ENCODE peak calls at places on chromosomes 11 and 22, in seven cellular contexts. One of them, this sample, is unnamed.

GRCh38 chr22:38316340-38317236 is 645 bp downstream of the CSNK1E start:
- DNase-seq in pancreas: peak; percentile 54
- DNase-seq in mammary epithelial cell: peak; percentile 51
- DNase-seq in CD8-positive, alpha-beta T cell: peak; percentile 54
- DNase-seq in MM.1S: peak; percentile 31
- DNase-seq in SJSA1: no peak
- DNase-seq in lung: peak; percentile 44
- DNase-seq in this sample: no peak

GRCh38 chr22:20015971-20016733 is 471 bp downstream of the ARVCF start:
- DNase-seq in pancreas: peak; percentile 48
- DNase-seq in CD8-positive, alpha-beta T cell: no peak
- DNase-seq in SJSA1: no peak
- DNase-seq in lung: no peak
- DNase-seq in mammary epithelial cell: no peak
- DNase-seq in MM.1S: no peak
- DNase-seq in this sample: no peak

GRCh38 chr11:101880208-101880607 is 34.6 kb upstream of the CEP126 start:
- DNase-seq in lung: no peak
- DNase-seq in CD8-positive, alpha-beta T cell: no peak
- DNase-seq in pancreas: no peak
- DNase-seq in MM.1S: peak; percentile 42
- DNase-seq in mammary epithelial cell: peak; percentile 33
- DNase-seq in SJSA1: no peak
- DNase-seq in this sample: no peak

GRCh38 chr11:67202045-67202444 is 64.2 kb upstream of the GRK2 start:
- DNase-seq in CD8-positive, alpha-beta T cell: no peak
- DNase-seq in lung: no peak
- DNase-seq in pancreas: no peak
- DNase-seq in mammary epithelial cell: no peak
- DNase-seq in MM.1S: no peak
- DNase-seq in SJSA1: no peak
- DNase-seq in this sample: no peak

GRCh38 chr22:41092847-41093371 is 517 bp downstream of the EP300 start:
- DNase-seq in MM.1S: peak; percentile 50
- DNase-seq in SJSA1: no peak
- DNase-seq in lung: peak; percentile 38
- DNase-seq in mammary epithelial cell: peak; percentile 44
- DNase-seq in pancreas: peak; percentile 36
- DNase-seq in CD8-positive, alpha-beta T cell: peak; percentile 5
- DNase-seq in this sample: no peak

GRCh38 chr11:96002754-96003290 is 78.9 kb upstream of the MTMR2 start:
- DNase-seq in lung: no peak
- DNase-seq in MM.1S: no peak
- DNase-seq in CD8-positive, alpha-beta T cell: no peak
- DNase-seq in mammary epithelial cell: no peak
- DNase-seq in pancreas: no peak
- DNase-seq in SJSA1: no peak
- DNase-seq in this sample: no peak

GRCh38 chr11:17277024-17277584 is 565 bp downstream of the NUCB2 start:
- DNase-seq in mammary epithelial cell: peak; percentile 58
- DNase-seq in pancreas: no peak
- DNase-seq in CD8-positive, alpha-beta T cell: no peak
- DNase-seq in lung: no peak
- DNase-seq in SJSA1: no peak
- DNase-seq in MM.1S: peak; percentile 69
- DNase-seq in this sample: no peak

GRCh38 chr11:17796154-17796553 is 61.6 kb downstream of the KCNC1 start:
- DNase-seq in MM.1S: no peak
- DNase-seq in mammary epithelial cell: no peak
- DNase-seq in SJSA1: no peak
- DNase-seq in pancreas: no peak
- DNase-seq in lung: no peak
- DNase-seq in CD8-positive, alpha-beta T cell: no peak
- DNase-seq in this sample: no peak

GRCh38 chr22:20456064-20456721 is 18.6 kb upstream of the SCARF2 start:
- DNase-seq in lung: peak; percentile 77
- DNase-seq in SJSA1: peak; percentile 81
- DNase-seq in mammary epithelial cell: peak; percentile 48
- DNase-seq in MM.1S: peak; percentile 58
- DNase-seq in pancreas: no peak
- DNase-seq in CD8-positive, alpha-beta T cell: peak; percentile 64
- DNase-seq in this sample: peak; percentile 41

GRCh38 chr11:102302241-102302640 is 15.0 kb upstream of the BIRC3 start:
- DNase-seq in mammary epithelial cell: no peak
- DNase-seq in CD8-positive, alpha-beta T cell: no peak
- DNase-seq in SJSA1: no peak
- DNase-seq in pancreas: no peak
- DNase-seq in MM.1S: peak; percentile 72
- DNase-seq in lung: no peak
- DNase-seq in this sample: no peak

GRCh38 chr11:128827494-128827893 is 39.6 kb downstream of the KCNJ1 start:
- DNase-seq in SJSA1: no peak
- DNase-seq in lung: no peak
- DNase-seq in MM.1S: no peak
- DNase-seq in mammary epithelial cell: no peak
- DNase-seq in pancreas: no peak
- DNase-seq in CD8-positive, alpha-beta T cell: no peak
- DNase-seq in this sample: no peak

GRCh38 chr22:46256358-46256958 is 6.4 kb upstream of the CDPF1 start:
- DNase-seq in lung: no peak
- DNase-seq in CD8-positive, alpha-beta T cell: no peak
- DNase-seq in pancreas: no peak
- DNase-seq in SJSA1: no peak
- DNase-seq in MM.1S: no peak
- DNase-seq in mammary epithelial cell: no peak
- DNase-seq in this sample: no peak

GRCh38 chr11:111730031-111730430 is 36.2 kb downstream of the PPP2R1B start:
- DNase-seq in SJSA1: no peak
- DNase-seq in CD8-positive, alpha-beta T cell: no peak
- DNase-seq in mammary epithelial cell: no peak
- DNase-seq in lung: no peak
- DNase-seq in MM.1S: no peak
- DNase-seq in pancreas: no peak
- DNase-seq in this sample: no peak

GRCh38 chr11:57310630-57311086 is 14.1 kb downstream of the TNKS1BP1 start:
- DNase-seq in CD8-positive, alpha-beta T cell: no peak
- DNase-seq in MM.1S: no peak
- DNase-seq in lung: peak; percentile 84
- DNase-seq in mammary epithelial cell: no peak
- DNase-seq in pancreas: peak; percentile 84
- DNase-seq in SJSA1: no peak
- DNase-seq in this sample: no peak

GRCh38 chr11:44618561-44619425 is 53.3 kb downstream of the CD82 start:
- DNase-seq in pancreas: peak; percentile 9
- DNase-seq in lung: no peak
- DNase-seq in SJSA1: peak; percentile 45
- DNase-seq in mammary epithelial cell: no peak
- DNase-seq in MM.1S: no peak
- DNase-seq in CD8-positive, alpha-beta T cell: no peak
- DNase-seq in this sample: no peak

GRCh38 chr11:35006389-35007128 is 90.1 kb downstream of the PDHX start:
- DNase-seq in mammary epithelial cell: no peak
- DNase-seq in SJSA1: no peak
- DNase-seq in MM.1S: peak; percentile 85
- DNase-seq in pancreas: no peak
- DNase-seq in CD8-positive, alpha-beta T cell: no peak
- DNase-seq in lung: no peak
- DNase-seq in this sample: no peak

GRCh38 chr11:104870910-104871309 is 27.4 kb downstream of the CASP12 start:
- DNase-seq in CD8-positive, alpha-beta T cell: no peak
- DNase-seq in SJSA1: no peak
- DNase-seq in mammary epithelial cell: no peak
- DNase-seq in lung: no peak
- DNase-seq in MM.1S: peak; percentile 36
- DNase-seq in pancreas: no peak
- DNase-seq in this sample: no peak

GRCh38 chr11:82225502-82225901 is 508.2 kb downstream of the FAM181B start:
- DNase-seq in lung: no peak
- DNase-seq in SJSA1: no peak
- DNase-seq in pancreas: no peak
- DNase-seq in MM.1S: peak; percentile 42
- DNase-seq in CD8-positive, alpha-beta T cell: no peak
- DNase-seq in mammary epithelial cell: no peak
- DNase-seq in this sample: no peak

GRCh38 chr11:74546752-74547151 is 45.6 kb upstream of the POLD3 start:
- DNase-seq in CD8-positive, alpha-beta T cell: no peak
- DNase-seq in MM.1S: no peak
- DNase-seq in lung: peak; percentile 68
- DNase-seq in mammary epithelial cell: peak; percentile 94
- DNase-seq in SJSA1: no peak
- DNase-seq in pancreas: peak; percentile 25
- DNase-seq in this sample: peak; percentile 61

GRCh38 chr22:17707526-17707925 is 66.7 kb downstream of the BID start:
- DNase-seq in SJSA1: no peak
- DNase-seq in mammary epithelial cell: no peak
- DNase-seq in lung: no peak
- DNase-seq in MM.1S: no peak
- DNase-seq in CD8-positive, alpha-beta T cell: no peak
- DNase-seq in pancreas: no peak
- DNase-seq in this sample: no peak

GRCh38 chr22:23245045-23245798 is 64.9 kb downstream of the BCR start:
- DNase-seq in CD8-positive, alpha-beta T cell: no peak
- DNase-seq in mammary epithelial cell: peak; percentile 54
- DNase-seq in MM.1S: no peak
- DNase-seq in SJSA1: peak; percentile 85
- DNase-seq in pancreas: no peak
- DNase-seq in lung: no peak
- DNase-seq in this sample: no peak

GRCh38 chr11:32888805-32889204 is 3.8 kb upstream of the QSER1 start:
- DNase-seq in lung: no peak
- DNase-seq in pancreas: no peak
- DNase-seq in CD8-positive, alpha-beta T cell: no peak
- DNase-seq in SJSA1: no peak
- DNase-seq in MM.1S: no peak
- DNase-seq in mammary epithelial cell: peak; percentile 39
- DNase-seq in this sample: no peak

GRCh38 chr11:32884023-32884422 is 8.6 kb upstream of the QSER1 start:
- DNase-seq in mammary epithelial cell: no peak
- DNase-seq in SJSA1: no peak
- DNase-seq in pancreas: no peak
- DNase-seq in CD8-positive, alpha-beta T cell: no peak
- DNase-seq in MM.1S: no peak
- DNase-seq in lung: no peak
- DNase-seq in this sample: no peak

GRCh38 chr11:32884770-32885384 is 7.7 kb upstream of the QSER1 start:
- DNase-seq in SJSA1: no peak
- DNase-seq in lung: no peak
- DNase-seq in mammary epithelial cell: no peak
- DNase-seq in pancreas: no peak
- DNase-seq in MM.1S: peak; percentile 28
- DNase-seq in CD8-positive, alpha-beta T cell: no peak
- DNase-seq in this sample: no peak

GRCh38 chr11:32885556-32885955 is 7.1 kb upstream of the QSER1 start:
- DNase-seq in SJSA1: no peak
- DNase-seq in pancreas: no peak
- DNase-seq in mammary epithelial cell: no peak
- DNase-seq in MM.1S: no peak
- DNase-seq in lung: no peak
- DNase-seq in CD8-positive, alpha-beta T cell: no peak
- DNase-seq in this sample: no peak

GRCh38 chr11:32886180-32886579 is 6.4 kb upstream of the QSER1 start:
- DNase-seq in pancreas: no peak
- DNase-seq in CD8-positive, alpha-beta T cell: no peak
- DNase-seq in lung: no peak
- DNase-seq in SJSA1: no peak
- DNase-seq in MM.1S: no peak
- DNase-seq in mammary epithelial cell: no peak
- DNase-seq in this sample: no peak
- H3K27ac ChIP-seq in pancreas: no peak overlapping the region
- H3K27ac ChIP-seq in CD8-positive, alpha-beta T cell: no peak overlapping the region
- H3K27ac ChIP-seq in lung: no peak overlapping the region
- H3K27ac ChIP-seq in SJSA1: no peak overlapping the region
- H3K27ac ChIP-seq in MM.1S: no peak overlapping the region
- H3K27ac ChIP-seq in mammary epithelial cell: no peak overlapping the region
- H3K27ac ChIP-seq in this sample: no peak overlapping the region

DNA sequence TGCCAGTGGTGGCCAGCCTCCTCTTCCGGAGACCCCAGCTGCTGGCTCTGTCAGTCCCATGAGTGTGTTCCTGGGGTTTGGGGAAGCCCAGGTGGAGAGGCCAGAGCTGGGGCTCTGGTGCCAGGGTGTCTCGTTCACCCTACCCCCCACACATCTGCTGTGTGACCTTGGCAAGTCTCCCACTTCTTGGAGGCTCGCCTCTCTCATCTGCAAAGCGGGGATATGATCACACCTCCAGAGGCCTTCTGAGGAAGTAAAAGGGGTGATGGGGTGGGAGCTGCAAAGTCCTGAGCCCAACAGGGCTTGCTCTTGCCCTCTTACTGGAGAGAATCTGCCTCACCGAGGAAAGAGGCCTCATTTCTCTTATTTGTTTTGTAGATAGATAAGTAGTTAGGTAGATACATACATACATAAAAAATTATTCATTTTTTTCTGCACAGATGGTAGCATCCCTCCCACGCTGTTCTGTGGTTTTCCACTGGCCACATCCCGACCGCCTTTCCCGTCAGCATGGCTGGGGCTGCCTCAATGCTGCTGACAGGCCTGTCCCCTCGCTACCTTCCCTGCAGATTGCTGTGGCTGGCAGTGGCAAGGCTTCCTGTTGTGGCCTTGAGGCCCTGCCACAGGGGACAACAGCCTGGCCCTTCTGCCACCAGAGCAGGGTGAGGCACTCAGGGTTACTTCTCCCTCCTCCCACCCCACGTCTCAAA is 23.9 kb downstream of the MYO7A start:
- DNase-seq in SJSA1: no peak
- DNase-seq in MM.1S: no peak
- DNase-seq in CD8-positive, alpha-beta T cell: peak; percentile 36
- DNase-seq in lung: no peak
- DNase-seq in mammary epithelial cell: peak; percentile 8
- DNase-seq in pancreas: no peak
- DNase-seq in this sample: no peak
- H3K27ac ChIP-seq in SJSA1: no peak overlapping the region
- H3K27ac ChIP-seq in MM.1S: no peak overlapping the region
- H3K27ac ChIP-seq in CD8-positive, alpha-beta T cell: no peak overlapping the region
- H3K27ac ChIP-seq in lung: no peak overlapping the region
- H3K27ac ChIP-seq in mammary epithelial cell: no peak overlapping the region
- H3K27ac ChIP-seq in pancreas: no peak overlapping the region
- H3K27ac ChIP-seq in this sample: no peak overlapping the region

GRCh38 chr22:27515091-27515523 is 286.4 kb downstream of the MN1 start:
- DNase-seq in lung: no peak
- DNase-seq in MM.1S: no peak
- DNase-seq in CD8-positive, alpha-beta T cell: no peak
- DNase-seq in mammary epithelial cell: no peak
- DNase-seq in SJSA1: no peak
- DNase-seq in pancreas: no peak
- DNase-seq in this sample: no peak
- H3K27ac ChIP-seq in lung: no peak overlapping the region
- H3K27ac ChIP-seq in MM.1S: no peak overlapping the region
- H3K27ac ChIP-seq in CD8-positive, alpha-beta T cell: no peak overlapping the region
- H3K27ac ChIP-seq in mammary epithelial cell: no peak overlapping the region
- H3K27ac ChIP-seq in SJSA1: no peak overlapping the region
- H3K27ac ChIP-seq in pancreas: no peak overlapping the region
- H3K27ac ChIP-seq in this sample: no peak overlapping the region

DNA sequence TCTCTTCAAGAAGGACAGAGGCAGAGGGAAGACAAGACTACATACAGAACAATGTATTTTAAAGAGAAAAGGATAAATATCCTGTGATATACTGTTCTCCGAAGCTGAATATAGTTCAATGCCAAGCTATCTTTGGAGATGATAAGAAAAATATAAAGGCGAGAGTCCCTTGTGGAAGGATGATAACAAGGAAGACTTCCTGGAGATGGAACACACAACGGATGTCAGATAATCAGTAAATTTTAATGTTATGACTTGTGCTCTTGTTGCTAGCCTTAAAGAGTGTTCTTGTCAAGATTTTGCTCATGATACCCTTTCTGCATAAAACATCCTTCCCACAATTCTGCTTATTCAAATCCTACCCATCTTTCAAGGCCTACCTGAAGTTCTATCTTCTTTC is 6.8 kb upstream of the CTR9 start:
- DNase-seq in lung: no peak
- DNase-seq in CD8-positive, alpha-beta T cell: no peak
- DNase-seq in mammary epithelial cell: no peak
- DNase-seq in pancreas: no peak
- DNase-seq in SJSA1: no peak
- DNase-seq in MM.1S: no peak
- DNase-seq in this sample: no peak
- H3K27ac ChIP-seq in lung: no peak overlapping the region
- H3K27ac ChIP-seq in CD8-positive, alpha-beta T cell: no peak overlapping the region
- H3K27ac ChIP-seq in mammary epithelial cell: no peak overlapping the region
- H3K27ac ChIP-seq in pancreas: no peak overlapping the region
- H3K27ac ChIP-seq in SJSA1: no peak overlapping the region
- H3K27ac ChIP-seq in MM.1S: no peak overlapping the region
- H3K27ac ChIP-seq in this sample: no peak overlapping the region

This sample was measured in keratinocyte.